ENCODE peak calls at places on chromosome 4, in six cellular contexts. G, C, J, O, E and Q are unnamed samples.
A peak's percentile ranks its signal among the peaks of the same experiment; 100 is the strongest.

GRCh38 chr4:25878676-25879075 is 15.9 kb upstream of the SEL1L3 start:
- DNase-seq in E (no peak), C (no peak), G (no peak), O (no peak), J (no peak), Q (no peak)

GRCh38 chr4:128635141-128635911 is 174.2 kb upstream of the JADE1 start:
- DNase-seq in G (no peak), E (peak; percentile 73), C (peak; percentile 98), O (no peak), J (no peak), Q (no peak)

GRCh38 chr4:18850763-18851331 is 829.3 kb upstream of the LCORL start:
- DNase-seq in J (no peak), G (no peak), E (peak; percentile 4), O (no peak), C (no peak), Q (no peak)

GRCh38 chr4:42452823-42453222 is 55.5 kb downstream of the SHISA3 start:
- DNase-seq in J (no peak), C (no peak), E (no peak), O (no peak), G (no peak), Q (no peak)

GRCh38 chr4:6965329-6965728 is 55.7 kb downstream of the TBC1D14 start:
- DNase-seq in C (peak; percentile 30), E (no peak), G (no peak), O (no peak), J (no peak), Q (no peak)

GRCh38 chr4:8305851-8306361 is 36.4 kb downstream of the HTRA3 start:
- DNase-seq in O (peak; percentile 46), G (no peak), J (no peak), C (peak; percentile 84), E (no peak), Q (no peak)

GRCh38 chr4:48904101-48904500 is 2.5 kb downstream of the OCIAD2 start:
- DNase-seq in C (no peak), J (no peak), E (no peak), G (no peak), O (no peak), Q (no peak)

GRCh38 chr4:185232370-185232769 is 23.0 kb downstream of the SNX25 start:
- DNase-seq in E (peak; percentile 36), O (no peak), J (no peak), G (no peak), C (no peak), Q (no peak)

GRCh38 chr4:93501946-93502345 is 326.6 kb upstream of the ATOH1 start:
- DNase-seq in O (no peak), E (peak; percentile 12), C (no peak), J (no peak), G (no peak), Q (no peak)

GRCh38 chr4:126627255-126627654 is 1005.5 kb upstream of the INTU start:
- DNase-seq in G (peak; percentile 12), J (no peak), E (peak; percentile 53), O (no peak), C (no peak), Q (peak; percentile 13)

GRCh38 chr4:169619518-169619957 is 840 bp upstream of the CLCN3 start:
- DNase-seq in O (peak; percentile 53), E (peak; percentile 64), G (peak; percentile 73), J (peak; percentile 67), C (no peak), Q (peak; percentile 72)

GRCh38 chr4:152045781-152046571 is 285.2 kb upstream of the GATB start:
- DNase-seq in O (peak; percentile 94), J (no peak), C (no peak), E (no peak), G (no peak), Q (no peak)

GRCh38 chr4:86892639-86892965 is 380 bp upstream of the C4orf36 start:
- DNase-seq in E (peak; percentile 38), J (no peak), G (no peak), C (no peak), O (no peak), Q (no peak)

GRCh38 chr4:150033937-150034336 is 44.3 kb upstream of the DCLK2 start:
- DNase-seq in E (peak; percentile 69), J (no peak), G (peak; percentile 25), O (no peak), C (no peak), Q (peak; percentile 41)

GRCh38 chr4:13659341-13660070 is 32.0 kb upstream of the BOD1L1 start:
- DNase-seq in G (no peak), E (no peak), O (no peak), C (no peak), J (no peak), Q (no peak)

GRCh38 chr4:151105454-151106032 is 6.1 kb downstream of the RPS3A start:
- DNase-seq in G (no peak), O (no peak), C (no peak), E (no peak), J (no peak), Q (no peak)

GRCh38 chr4:79295076-79295475 is 30.8 kb downstream of the NAA11 start:
- DNase-seq in J (no peak), E (no peak), O (no peak), G (no peak), C (no peak), Q (no peak)

GRCh38 chr4:46931981-46932380 is 22.9 kb upstream of the COX7B2 start:
- DNase-seq in J (no peak), G (peak; percentile 1), E (peak; percentile 76), O (peak; percentile 47), C (no peak), Q (peak; percentile 58)

GRCh38 chr4:41141910-41142309 is 72.4 kb downstream of the APBB2 start:
- DNase-seq in G (peak; percentile 69), C (no peak), J (no peak), E (peak; percentile 97), O (no peak), Q (no peak)

GRCh38 chr4:22500831-22501714 is 14.8 kb downstream of the ADGRA3 start:
- DNase-seq in O (no peak), E (no peak), J (no peak), G (peak; percentile 95), C (no peak), Q (peak; percentile 66)

GRCh38 chr4:2583517-2583916 is 47.1 kb downstream of the FAM193A start:
- DNase-seq in O (no peak), J (no peak), E (peak; percentile 53), C (no peak), G (peak; percentile 89), Q (no peak)

GRCh38 chr4:37604464-37604863 is 81.7 kb downstream of the RELL1 start:
- DNase-seq in G (peak; percentile 30), O (no peak), C (no peak), J (no peak), E (peak; percentile 49), Q (no peak)

GRCh38 chr4:158169516-158169915 is 3.3 kb downstream of the GASK1B start:
- DNase-seq in J (no peak), G (peak; percentile 30), O (no peak), E (no peak), C (no peak), Q (no peak)

GRCh38 chr4:160319221-160319867 is 1216.5 kb downstream of the RAPGEF2 start:
- DNase-seq in J (no peak), G (peak; percentile 96), E (no peak), C (no peak), O (no peak), Q (peak; percentile 86)

GRCh38 chr4:74934822-74935326 is 2.0 kb downstream of the PARM1 start:
- DNase-seq in C (no peak), G (no peak), J (no peak), O (no peak), E (no peak), Q (no peak)

GRCh38 chr4:174697164-174697563 is 131.9 kb downstream of the GLRA3 start:
- DNase-seq in C (no peak), O (no peak), G (no peak), J (no peak), E (peak; percentile 47), Q (no peak)

GRCh38 chr4:83905952-83906351 is 370.0 kb downstream of the GPAT3 start:
- DNase-seq in E (no peak), C (no peak), O (peak; percentile 61), J (no peak), G (no peak), Q (no peak)

GRCh38 chr4:47538516-47538915 is 53.4 kb downstream of the ATP10D start:
- DNase-seq in J (no peak), E (no peak), G (no peak), C (no peak), O (no peak), Q (peak; percentile 41)

GRCh38 chr4:19999331-19999730 is 252.4 kb upstream of the SLIT2 start:
- DNase-seq in C (no peak), E (no peak), O (no peak), J (no peak), G (no peak), Q (no peak)

GRCh38 chr4:42655921-42656735 is 777 bp downstream of the ATP8A1 start:
- DNase-seq in C (peak; percentile 61), O (peak; percentile 34), G (no peak), J (peak; percentile 49), E (no peak), Q (no peak)

DNA sequence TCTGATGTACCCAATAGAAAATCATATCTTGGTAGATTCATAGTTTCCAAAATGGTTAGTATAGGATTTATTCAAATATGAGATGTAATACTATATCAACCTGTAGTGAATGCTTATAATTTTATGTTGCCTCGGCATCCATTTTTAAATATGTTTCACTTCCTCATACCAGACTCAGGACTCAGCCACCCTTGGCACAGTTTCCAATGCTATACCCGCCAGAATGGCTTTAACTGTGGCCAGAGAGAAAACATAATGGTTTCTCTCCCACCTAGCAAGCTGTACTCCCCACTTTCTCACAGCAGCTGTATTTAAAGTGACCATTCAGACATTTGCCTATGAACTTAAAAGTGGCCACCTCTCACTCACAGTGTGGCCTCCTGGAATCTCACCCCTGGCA is 466.6 kb upstream of the PABPC4L start:
- DNase-seq in E (peak; percentile 1), O (no peak), G (no peak), J (no peak), C (no peak), Q (no peak)
- H3K27ac ChIP-seq in E (no peak overlapping the region), O (no peak overlapping the region), G (no peak overlapping the region), J (no peak overlapping the region), C (no peak overlapping the region), Q (no peak overlapping the region)

GRCh38 chr4:142265946-142266345 is 580.2 kb downstream of the INPP4B start:
- DNase-seq in E (no peak), J (no peak), C (no peak), O (no peak), G (no peak), Q (no peak)
- H3K27ac ChIP-seq in E (peak overlapping the region; percentile 83), J (no peak overlapping the region), C (peak overlapping the region; percentile 79), O (no peak overlapping the region), G (no peak overlapping the region), Q (peak overlapping the region; percentile 77)

DNA sequence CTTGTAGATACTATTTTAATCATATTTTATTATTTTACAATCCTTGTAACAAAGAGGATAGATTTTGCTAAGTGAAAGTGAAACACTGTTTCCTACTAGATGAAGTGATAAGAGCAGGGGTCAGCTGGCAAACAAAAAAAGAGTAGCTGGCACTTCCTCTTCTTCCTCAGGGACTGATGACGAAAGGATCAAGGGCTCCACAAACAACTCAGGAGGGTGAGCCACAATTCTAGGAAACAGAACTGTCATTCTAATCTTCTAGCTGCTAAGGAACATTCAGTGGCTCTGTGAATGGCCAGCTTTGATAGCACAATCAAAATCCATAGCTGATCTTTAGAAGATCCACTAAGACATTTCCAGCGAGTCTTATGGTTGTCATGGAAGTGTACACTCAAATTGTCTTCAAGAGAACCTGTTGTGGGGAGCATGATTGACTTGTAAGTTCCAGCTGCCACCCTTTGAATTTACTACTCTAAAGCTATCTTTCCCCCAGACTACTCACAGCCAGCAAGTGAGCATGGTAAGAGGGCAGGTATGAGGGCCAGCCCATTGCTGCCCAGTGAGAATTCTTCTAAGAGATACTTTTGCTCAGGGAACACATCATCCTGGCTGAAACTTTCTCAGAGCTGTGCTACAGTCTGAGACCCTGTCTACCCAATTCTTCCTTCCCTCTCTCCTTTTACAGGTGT is 275.7 kb upstream of the RASGEF1B start:
- DNase-seq in J (no peak), C (no peak), G (no peak), E (no peak), O (no peak), Q (no peak)
- H3K27ac ChIP-seq in J (no peak overlapping the region), C (no peak overlapping the region), G (no peak overlapping the region), E (no peak overlapping the region), O (no peak overlapping the region), Q (no peak overlapping the region)

GRCh38 chr4:156252300-156253016 is 298.8 kb upstream of the CTSO start:
- DNase-seq in G (no peak), E (no peak), O (no peak), C (no peak), J (no peak), Q (peak; percentile 57)
- H3K27ac ChIP-seq in G (no peak overlapping the region), E (no peak overlapping the region), O (no peak overlapping the region), C (no peak overlapping the region), J (no peak overlapping the region), Q (peak overlapping the region; percentile 50)